ENCODE peak calls at places on chromosomes 4 and X, in six cellular contexts. A is lower lobe of right lung, G is left ventricle myocardium inferior, F is A549, Q is cardiac fibroblast, I is NB4. V is an unnamed sample.

GRCh38 chrX:29813174-29813573 is 402.2 kb upstream of the MAGEB2 start:
- DNase-seq in A (no peak), F (no peak), I (no peak), G (no peak), Q (no peak), V (no peak)

GRCh38 chr4:140267576-140267975 is 105.9 kb upstream of the SCOC start:
- DNase-seq in Q (no peak), G (no peak), F (no peak), I (no peak), A (no peak), V (no peak)

GRCh38 chrX:22730542-22730941 is 269.2 kb upstream of the DDX53 start:
- DNase-seq in F (peak; percentile 0), Q (no peak), I (no peak), A (no peak), G (no peak), V (no peak)

GRCh38 chr4:67152976-67153375 is 392.3 kb downstream of the CENPC start:
- DNase-seq in A (no peak), Q (no peak), I (no peak), F (no peak), G (no peak), V (no peak)

GRCh38 chrX:100264200-100264599 is 145.9 kb downstream of the PCDH19 start:
- DNase-seq in I (no peak), G (no peak), A (no peak), Q (no peak), F (no peak), V (no peak)

GRCh38 chr4:1400191-1400805 is 5.9 kb downstream of the NKX1-1 start:
- DNase-seq in I (no peak), F (no peak), Q (no peak), G (no peak), A (peak; percentile 14), V (no peak)

GRCh38 chr4:54322817-54323417 is 93.8 kb downstream of the PDGFRA start:
- DNase-seq in Q (peak; percentile 67), G (peak; percentile 43), F (peak; percentile 55), I (peak; percentile 62), A (peak; percentile 64), V (peak; percentile 10)

GRCh38 chr4:17511950-17512795 is at the start of gene QDPR:
- DNase-seq in Q (peak; percentile 74), A (peak; percentile 90), F (peak; percentile 69), I (peak; percentile 94), G (peak; percentile 86), V (no peak)

GRCh38 chrX:137926090-137926489 is 360.2 kb downstream of the ZIC3 start:
- DNase-seq in F (peak; percentile 6), Q (no peak), I (peak; percentile 13), G (no peak), A (no peak), V (no peak)

GRCh38 chrX:132271330-132271729 is 52.1 kb upstream of the RAP2C start:
- DNase-seq in A (no peak), Q (peak; percentile 15), I (no peak), G (no peak), F (no peak), V (no peak)

GRCh38 chr4:123661080-123661737 is 264.6 kb downstream of the SPRY1 start:
- DNase-seq in I (peak; percentile 34), A (no peak), F (no peak), Q (peak; percentile 57), G (no peak), V (no peak)

GRCh38 chr4:51870441-51871188 is 27.7 kb downstream of the DCUN1D4 start:
- DNase-seq in A (no peak), I (no peak), Q (no peak), G (no peak), F (peak; percentile 11), V (no peak)

GRCh38 chrX:77597090-77597489 is 149.9 kb downstream of the FGF16 start:
- DNase-seq in I (peak; percentile 1), G (no peak), Q (peak; percentile 46), F (peak; percentile 16), A (no peak), V (no peak)

GRCh38 chrX:2692221-2693122 is 1.4 kb downstream of the CD99 start:
- DNase-seq in F (peak; percentile 31), G (peak; percentile 63), I (peak; percentile 58), Q (peak; percentile 68), A (peak; percentile 62), V (no peak)

GRCh38 chrX:54043696-54044125 is 562 bp downstream of the PHF8 start:
- DNase-seq in I (peak; percentile 58), A (no peak), Q (peak; percentile 44), F (no peak), G (peak; percentile 38), V (no peak)

GRCh38 chr4:77430847-77431246 is 174.8 kb upstream of the CXCL13 start:
- DNase-seq in A (no peak), I (peak; percentile 1), Q (no peak), G (no peak), F (no peak), V (no peak)

GRCh38 chr4:108693819-108694218 is 43.4 kb downstream of the OSTC start:
- DNase-seq in Q (no peak), A (no peak), I (no peak), G (no peak), F (no peak), V (no peak)

GRCh38 chrX:74505437-74505836 is 84.1 kb downstream of the SLC16A2 start:
- DNase-seq in I (no peak), A (no peak), F (no peak), Q (no peak), G (no peak), V (no peak)

GRCh38 chrX:149962859-149963757 is 24.8 kb upstream of the EOLA2 start:
- DNase-seq in A (no peak), Q (peak; percentile 73), F (peak; percentile 69), G (no peak), I (peak; percentile 49), V (peak; percentile 8)

GRCh38 chrX:130086414-130087207 is 23.7 kb downstream of the ELF4 start:
- DNase-seq in F (no peak), Q (no peak), A (peak; percentile 68), I (peak; percentile 96), G (no peak), V (no peak)

GRCh38 chrX:19342331-19342906 is 1.3 kb upstream of the PDHA1 start:
- DNase-seq in G (no peak), I (peak; percentile 15), F (no peak), A (no peak), Q (peak; percentile 14), V (no peak)

GRCh38 chrX:118286066-118286758 is 59.7 kb upstream of the WDR44 start:
- DNase-seq in Q (peak; percentile 36), G (no peak), I (no peak), A (no peak), F (peak; percentile 31), V (no peak)

GRCh38 chr4:185774076-185774731 is 37.8 kb downstream of the SORBS2 start:
- DNase-seq in F (no peak), I (no peak), Q (no peak), A (no peak), G (no peak), V (no peak)

GRCh38 chr4:52051213-52051614 is at the start of gene SPATA18:
- DNase-seq in A (peak; percentile 52), F (peak; percentile 2), G (peak; percentile 31), I (no peak), Q (peak; percentile 15), V (no peak)

DNA sequence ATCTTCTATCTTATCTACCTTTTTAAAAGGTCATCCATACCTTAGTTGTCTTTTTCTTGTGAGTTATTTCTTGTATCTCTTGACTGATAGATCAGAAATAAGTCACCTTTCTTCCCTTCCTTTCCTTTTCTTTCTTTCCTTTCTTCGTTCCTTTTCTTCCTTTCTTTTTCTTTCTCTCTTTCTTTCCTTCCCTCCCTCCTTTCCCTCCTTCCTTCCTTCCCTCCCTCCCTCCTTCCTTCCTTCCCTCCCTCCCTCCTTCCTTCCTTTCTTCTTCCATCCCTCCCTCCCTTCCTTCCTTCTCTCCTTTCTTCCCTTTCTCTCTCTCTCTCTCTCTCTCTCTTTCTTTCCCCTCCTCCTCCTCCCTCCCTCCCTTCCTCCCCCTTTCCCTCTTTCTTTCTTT is 93.5 kb downstream of the CEP135 start:
- DNase-seq in F (no peak), Q (no peak), I (no peak), G (no peak), A (no peak), V (no peak)
- H3K4me3 ChIP-seq in F (no peak overlapping the region), Q (no peak overlapping the region), I (no peak overlapping the region), G (no peak overlapping the region), A (no peak overlapping the region), V (no peak overlapping the region)

DNA sequence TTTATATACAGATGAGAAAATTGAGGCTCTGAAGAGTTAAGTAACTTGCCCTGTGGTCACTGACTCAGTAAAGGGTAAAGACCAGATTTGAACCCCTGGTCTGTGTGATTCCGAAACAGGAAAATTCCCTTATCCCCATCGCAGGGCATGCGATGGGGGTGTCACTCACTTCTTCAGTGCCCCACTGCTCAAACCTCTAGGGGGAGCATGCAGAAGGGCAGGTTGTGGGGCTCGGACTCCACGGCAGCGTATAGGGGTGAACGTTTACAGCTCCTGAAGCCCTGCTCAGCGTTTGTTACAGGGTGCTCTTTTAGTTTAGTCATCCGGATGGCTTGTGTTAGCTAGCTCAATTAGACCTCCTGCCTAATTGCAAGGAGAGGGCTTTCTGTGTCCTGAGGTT is 3.7 kb upstream of the EXOC1 start:
- DNase-seq in I (no peak), F (no peak), Q (no peak), G (no peak), A (no peak), V (no peak)
- TF ChIP-seq CTCF in I (no peak), F (no peak), Q (no peak), G (no peak), A (no peak), V (no peak)

DNA sequence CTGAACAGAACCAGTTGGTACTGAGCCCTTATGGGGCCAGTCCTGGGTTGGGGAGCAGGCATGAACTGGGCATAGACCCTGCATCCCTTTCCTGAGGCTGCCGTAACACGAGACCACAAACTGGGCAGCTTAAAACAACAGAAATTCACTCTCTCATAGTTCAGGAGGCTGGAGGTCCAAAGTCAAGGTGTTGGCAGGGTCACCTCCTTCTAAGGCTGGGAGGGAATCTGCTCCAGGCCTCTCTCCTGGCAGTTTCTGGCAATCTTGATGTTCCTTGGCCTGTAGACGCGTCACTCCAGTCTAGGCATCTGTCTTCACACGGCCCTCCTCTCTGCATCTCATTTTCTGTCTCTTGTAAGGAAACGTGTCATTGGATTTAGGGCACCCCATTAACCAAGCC is 19.8 kb upstream of the SORCS2 start:
- DNase-seq in A (no peak), G (no peak), F (no peak), I (no peak), Q (no peak), V (no peak)
- H3K4me3 ChIP-seq in A (no peak overlapping the region), G (no peak overlapping the region), F (no peak overlapping the region), I (no peak overlapping the region), Q (no peak overlapping the region), V (no peak overlapping the region)

DNA sequence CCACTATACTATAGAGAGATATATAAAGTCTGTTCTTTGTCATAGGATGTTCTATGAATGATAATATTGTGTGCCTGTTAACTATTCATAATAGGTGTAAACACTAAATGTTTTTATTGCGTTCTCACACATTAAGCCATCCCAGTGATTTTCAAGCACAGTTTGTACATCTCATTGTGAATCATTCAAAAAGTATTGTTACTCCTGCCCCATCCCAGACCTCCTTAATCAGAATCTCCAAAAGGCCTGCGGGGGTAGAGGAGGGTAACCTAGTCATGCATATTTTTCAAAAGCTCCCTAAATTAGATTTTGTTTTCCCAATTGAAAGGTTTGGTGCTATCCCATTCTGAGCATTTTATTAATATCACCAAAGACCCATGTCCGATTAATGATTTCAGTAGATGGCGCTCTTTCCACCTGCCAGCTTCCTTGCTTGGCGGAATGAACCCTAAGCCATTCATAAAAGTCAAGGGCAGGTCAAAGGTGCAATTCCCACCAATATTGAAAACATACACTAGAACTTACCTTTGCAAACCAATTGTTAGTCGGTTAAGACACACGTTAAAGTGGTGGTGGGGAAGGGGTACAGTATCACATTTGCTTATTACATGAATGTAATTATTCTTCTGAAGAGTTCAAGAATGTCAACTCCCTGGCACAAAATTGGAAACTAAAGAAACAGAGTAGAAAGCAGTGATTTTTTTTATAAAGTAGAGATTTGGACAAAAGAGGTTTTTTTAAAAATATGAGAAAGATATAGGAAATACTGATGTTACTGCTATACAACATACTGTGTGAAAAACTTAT is 5.8 kb upstream of the TET2 start:
- DNase-seq in F (peak; percentile 37), A (no peak), G (no peak), I (peak; percentile 59), Q (peak; percentile 43), V (no peak)
- TF ChIP-seq CTCF in F (peak; percentile 72), A (peak; percentile 58), G (peak; percentile 83), I (peak; percentile 37), Q (peak; percentile 55), V (peak; percentile 67)

V was measured in AG09309.